ENCODE peak calls at places on chromosomes 3 and 15, in ten cellular contexts. One of them, this sample, is unnamed.

GRCh38 chr3:43729707-43730399 is 39.1 kb downstream of the ABHD5 start:
- DNase-seq in fibroblast of lung: no peak
- DNase-seq in colonic mucosa: peak
- DNase-seq in psoas muscle: no peak
- DNase-seq in heart left ventricle: no peak
- DNase-seq in GM20000: no peak
- DNase-seq in endodermal cell: no peak
- DNase-seq in uterus: no peak
- DNase-seq in CD4-positive, alpha-beta T cell: no peak
- DNase-seq in tibial artery: no peak
- DNase-seq in this sample: no peak

GRCh38 chr15:38652998-38653397 is 88.4 kb upstream of the RASGRP1 start:
- DNase-seq in fibroblast of lung: no peak
- DNase-seq in colonic mucosa: peak
- DNase-seq in psoas muscle: no peak
- DNase-seq in heart left ventricle: no peak
- DNase-seq in GM20000: no peak
- DNase-seq in endodermal cell: no peak
- DNase-seq in uterus: no peak
- DNase-seq in CD4-positive, alpha-beta T cell: peak
- DNase-seq in tibial artery: no peak
- DNase-seq in this sample: no peak

GRCh38 chr15:62149729-62150128 is 15.4 kb downstream of the C2CD4B start:
- DNase-seq in fibroblast of lung: no peak
- DNase-seq in colonic mucosa: no peak
- DNase-seq in psoas muscle: no peak
- DNase-seq in heart left ventricle: no peak
- DNase-seq in GM20000: no peak
- DNase-seq in endodermal cell: no peak
- DNase-seq in uterus: no peak
- DNase-seq in CD4-positive, alpha-beta T cell: no peak
- DNase-seq in tibial artery: no peak
- DNase-seq in this sample: no peak

GRCh38 chr3:147934316-147935188 is 525.4 kb downstream of the ZIC1 start:
- DNase-seq in fibroblast of lung: no peak
- DNase-seq in colonic mucosa: no peak
- DNase-seq in psoas muscle: no peak
- DNase-seq in heart left ventricle: no peak
- DNase-seq in GM20000: no peak
- DNase-seq in endodermal cell: peak
- DNase-seq in uterus: no peak
- DNase-seq in CD4-positive, alpha-beta T cell: no peak
- DNase-seq in tibial artery: no peak
- DNase-seq in this sample: no peak

GRCh38 chr3:6608843-6609242 is 252.1 kb upstream of the GRM7 start:
- DNase-seq in fibroblast of lung: no peak
- DNase-seq in colonic mucosa: no peak
- DNase-seq in psoas muscle: no peak
- DNase-seq in heart left ventricle: no peak
- DNase-seq in GM20000: no peak
- DNase-seq in endodermal cell: no peak
- DNase-seq in uterus: no peak
- DNase-seq in CD4-positive, alpha-beta T cell: no peak
- DNase-seq in tibial artery: no peak
- DNase-seq in this sample: no peak

GRCh38 chr3:126284258-126284904 is 72.8 kb downstream of the KLF15 start:
- DNase-seq in fibroblast of lung: peak
- DNase-seq in colonic mucosa: no peak
- DNase-seq in psoas muscle: no peak
- DNase-seq in heart left ventricle: no peak
- DNase-seq in GM20000: no peak
- DNase-seq in endodermal cell: no peak
- DNase-seq in uterus: no peak
- DNase-seq in CD4-positive, alpha-beta T cell: no peak
- DNase-seq in tibial artery: no peak
- DNase-seq in this sample: peak

GRCh38 chr3:110526732-110527727 is 544.6 kb upstream of the NECTIN3 start:
- DNase-seq in fibroblast of lung: peak
- DNase-seq in colonic mucosa: no peak
- DNase-seq in psoas muscle: no peak
- DNase-seq in heart left ventricle: no peak
- DNase-seq in GM20000: no peak
- DNase-seq in endodermal cell: peak
- DNase-seq in uterus: no peak
- DNase-seq in CD4-positive, alpha-beta T cell: no peak
- DNase-seq in tibial artery: no peak
- DNase-seq in this sample: peak

GRCh38 chr15:98866503-98866902 is 141.1 kb downstream of the PGPEP1L start:
- DNase-seq in fibroblast of lung: peak
- DNase-seq in colonic mucosa: no peak
- DNase-seq in psoas muscle: no peak
- DNase-seq in heart left ventricle: no peak
- DNase-seq in GM20000: no peak
- DNase-seq in endodermal cell: no peak
- DNase-seq in uterus: peak
- DNase-seq in CD4-positive, alpha-beta T cell: no peak
- DNase-seq in tibial artery: no peak
- DNase-seq in this sample: peak

GRCh38 chr3:172202797-172203196 is 163.4 kb downstream of the FNDC3B start:
- DNase-seq in fibroblast of lung: no peak
- DNase-seq in colonic mucosa: no peak
- DNase-seq in psoas muscle: no peak
- DNase-seq in heart left ventricle: no peak
- DNase-seq in GM20000: no peak
- DNase-seq in endodermal cell: no peak
- DNase-seq in uterus: no peak
- DNase-seq in CD4-positive, alpha-beta T cell: no peak
- DNase-seq in tibial artery: no peak
- DNase-seq in this sample: no peak

GRCh38 chr15:61393949-61394348 is 164.8 kb upstream of the RORA start:
- DNase-seq in fibroblast of lung: peak
- DNase-seq in colonic mucosa: no peak
- DNase-seq in psoas muscle: no peak
- DNase-seq in heart left ventricle: no peak
- DNase-seq in GM20000: peak
- DNase-seq in endodermal cell: no peak
- DNase-seq in uterus: no peak
- DNase-seq in CD4-positive, alpha-beta T cell: no peak
- DNase-seq in tibial artery: peak
- DNase-seq in this sample: no peak

GRCh38 chr15:74265046-74265639 is 29.0 kb downstream of the CCDC33 start:
- DNase-seq in fibroblast of lung: peak
- DNase-seq in colonic mucosa: no peak
- DNase-seq in psoas muscle: peak
- DNase-seq in heart left ventricle: no peak
- DNase-seq in GM20000: peak
- DNase-seq in endodermal cell: peak
- DNase-seq in uterus: no peak
- DNase-seq in CD4-positive, alpha-beta T cell: no peak
- DNase-seq in tibial artery: no peak
- DNase-seq in this sample: no peak

GRCh38 chr3:168419091-168419490 is 323.4 kb upstream of the GOLIM4 start:
- DNase-seq in fibroblast of lung: no peak
- DNase-seq in colonic mucosa: no peak
- DNase-seq in psoas muscle: no peak
- DNase-seq in heart left ventricle: no peak
- DNase-seq in GM20000: no peak
- DNase-seq in endodermal cell: no peak
- DNase-seq in uterus: no peak
- DNase-seq in CD4-positive, alpha-beta T cell: no peak
- DNase-seq in tibial artery: no peak
- DNase-seq in this sample: no peak

GRCh38 chr3:10312391-10312790 is 8.5 kb downstream of the SEC13 start:
- DNase-seq in fibroblast of lung: no peak
- DNase-seq in colonic mucosa: no peak
- DNase-seq in psoas muscle: no peak
- DNase-seq in heart left ventricle: no peak
- DNase-seq in GM20000: no peak
- DNase-seq in endodermal cell: no peak
- DNase-seq in uterus: no peak
- DNase-seq in CD4-positive, alpha-beta T cell: no peak
- DNase-seq in tibial artery: no peak
- DNase-seq in this sample: no peak

GRCh38 chr3:128788268-128788869 is 62.4 kb downstream of the RAB7A start:
- DNase-seq in fibroblast of lung: no peak
- DNase-seq in colonic mucosa: no peak
- DNase-seq in psoas muscle: no peak
- DNase-seq in heart left ventricle: no peak
- DNase-seq in GM20000: no peak
- DNase-seq in endodermal cell: no peak
- DNase-seq in uterus: no peak
- DNase-seq in CD4-positive, alpha-beta T cell: no peak
- DNase-seq in tibial artery: no peak
- DNase-seq in this sample: no peak

GRCh38 chr3:128786434-128787020 is 60.5 kb downstream of the RAB7A start:
- DNase-seq in fibroblast of lung: no peak
- DNase-seq in colonic mucosa: no peak
- DNase-seq in psoas muscle: no peak
- DNase-seq in heart left ventricle: no peak
- DNase-seq in GM20000: no peak
- DNase-seq in endodermal cell: no peak
- DNase-seq in uterus: no peak
- DNase-seq in CD4-positive, alpha-beta T cell: no peak
- DNase-seq in tibial artery: no peak
- DNase-seq in this sample: peak

GRCh38 chr3:128784228-128784627 is 58.2 kb downstream of the RAB7A start:
- DNase-seq in fibroblast of lung: no peak
- DNase-seq in colonic mucosa: no peak
- DNase-seq in psoas muscle: peak
- DNase-seq in heart left ventricle: peak
- DNase-seq in GM20000: no peak
- DNase-seq in endodermal cell: peak
- DNase-seq in uterus: no peak
- DNase-seq in CD4-positive, alpha-beta T cell: peak
- DNase-seq in tibial artery: no peak
- DNase-seq in this sample: no peak

GRCh38 chr3:128784843-128785242 is 58.9 kb downstream of the RAB7A start:
- DNase-seq in fibroblast of lung: no peak
- DNase-seq in colonic mucosa: no peak
- DNase-seq in psoas muscle: no peak
- DNase-seq in heart left ventricle: no peak
- DNase-seq in GM20000: no peak
- DNase-seq in endodermal cell: no peak
- DNase-seq in uterus: no peak
- DNase-seq in CD4-positive, alpha-beta T cell: no peak
- DNase-seq in tibial artery: no peak
- DNase-seq in this sample: no peak

DNA sequence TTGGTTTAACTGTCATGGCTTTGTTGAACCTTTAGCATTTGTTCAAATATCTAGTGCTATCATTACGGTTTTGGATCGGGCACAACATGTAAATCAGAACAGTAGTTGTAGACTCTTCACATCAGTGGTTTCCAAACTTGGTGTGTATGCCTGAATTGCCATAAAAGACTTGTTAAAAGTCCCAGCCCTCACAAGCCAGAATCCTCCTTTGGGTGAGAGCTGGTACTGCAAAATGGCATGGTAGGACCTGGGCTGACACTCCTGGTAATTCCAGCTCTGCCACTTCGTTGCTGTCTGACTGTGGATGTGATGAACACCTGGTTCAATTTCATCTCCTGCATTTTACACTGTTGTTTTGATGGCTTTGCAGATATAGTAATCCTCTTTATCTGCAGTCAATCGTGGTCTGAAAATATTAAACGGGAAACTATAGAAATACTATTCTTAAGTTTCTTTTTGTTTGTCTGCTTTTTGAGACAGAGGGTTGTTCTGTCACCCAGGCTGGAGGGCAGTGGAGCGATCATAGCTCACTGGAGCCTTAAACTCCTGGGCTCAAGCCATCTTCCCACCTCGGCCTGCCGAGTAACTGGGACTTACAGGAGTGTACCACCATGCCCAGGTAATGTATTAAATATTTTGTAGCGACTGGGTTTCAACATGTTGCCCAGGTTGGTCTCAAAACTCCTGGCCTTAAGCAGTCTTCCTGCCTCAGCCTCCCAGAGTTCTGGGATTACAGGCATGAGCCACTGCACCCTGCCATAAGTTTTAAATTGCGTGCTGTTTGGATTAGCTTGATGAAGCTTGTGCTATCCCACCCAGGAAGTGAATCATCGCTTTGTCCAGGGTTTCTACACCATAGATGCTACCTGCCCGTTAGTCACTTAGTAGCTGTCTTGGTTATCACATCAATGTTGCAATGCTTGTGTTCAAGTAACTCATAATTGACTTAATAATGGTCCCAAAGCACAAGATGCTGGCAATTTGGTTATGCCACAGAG is 61.6 kb downstream of the RAB7A start:
- DNase-seq in fibroblast of lung: no peak
- DNase-seq in colonic mucosa: peak
- DNase-seq in psoas muscle: no peak
- DNase-seq in heart left ventricle: no peak
- DNase-seq in GM20000: no peak
- DNase-seq in endodermal cell: peak
- DNase-seq in uterus: no peak
- DNase-seq in CD4-positive, alpha-beta T cell: no peak
- DNase-seq in tibial artery: no peak
- DNase-seq in this sample: peak
- TF ChIP-seq CTCF in fibroblast of lung: no peak
- TF ChIP-seq CTCF in colonic mucosa: no peak
- TF ChIP-seq CTCF in psoas muscle: peak
- TF ChIP-seq CTCF in heart left ventricle: no peak
- TF ChIP-seq CTCF in GM20000: no peak
- TF ChIP-seq CTCF in endodermal cell: peak
- TF ChIP-seq CTCF in uterus: no peak
- TF ChIP-seq CTCF in CD4-positive, alpha-beta T cell: peak
- TF ChIP-seq CTCF in tibial artery: peak
- TF ChIP-seq CTCF in this sample: peak

GRCh38 chr15:50886139-50886467 is 22.4 kb upstream of the AP4E1 start:
- DNase-seq in fibroblast of lung: no peak
- DNase-seq in colonic mucosa: no peak
- DNase-seq in psoas muscle: no peak
- DNase-seq in heart left ventricle: no peak
- DNase-seq in GM20000: no peak
- DNase-seq in endodermal cell: no peak
- DNase-seq in uterus: no peak
- DNase-seq in CD4-positive, alpha-beta T cell: no peak
- DNase-seq in tibial artery: no peak
- DNase-seq in this sample: no peak
- TF ChIP-seq CTCF in fibroblast of lung: no peak
- TF ChIP-seq CTCF in colonic mucosa: peak
- TF ChIP-seq CTCF in psoas muscle: no peak
- TF ChIP-seq CTCF in heart left ventricle: no peak
- TF ChIP-seq CTCF in GM20000: no peak
- TF ChIP-seq CTCF in endodermal cell: no peak
- TF ChIP-seq CTCF in uterus: no peak
- TF ChIP-seq CTCF in CD4-positive, alpha-beta T cell: no peak
- TF ChIP-seq CTCF in tibial artery: no peak
- TF ChIP-seq CTCF in this sample: no peak

GRCh38 chr15:47974724-47975123 is 146.1 kb upstream of the SLC24A5 start:
- DNase-seq in fibroblast of lung: no peak
- DNase-seq in colonic mucosa: no peak
- DNase-seq in psoas muscle: no peak
- DNase-seq in heart left ventricle: no peak
- DNase-seq in GM20000: no peak
- DNase-seq in endodermal cell: no peak
- DNase-seq in uterus: no peak
- DNase-seq in CD4-positive, alpha-beta T cell: no peak
- DNase-seq in tibial artery: no peak
- DNase-seq in this sample: no peak
- TF ChIP-seq CTCF in fibroblast of lung: no peak
- TF ChIP-seq CTCF in colonic mucosa: no peak
- TF ChIP-seq CTCF in psoas muscle: no peak
- TF ChIP-seq CTCF in heart left ventricle: no peak
- TF ChIP-seq CTCF in GM20000: no peak
- TF ChIP-seq CTCF in endodermal cell: no peak
- TF ChIP-seq CTCF in uterus: no peak
- TF ChIP-seq CTCF in CD4-positive, alpha-beta T cell: no peak
- TF ChIP-seq CTCF in tibial artery: no peak
- TF ChIP-seq CTCF in this sample: no peak

GRCh38 chr3:171172070-171172469 is 145.6 kb upstream of the SLC2A2 start:
- DNase-seq in fibroblast of lung: no peak
- DNase-seq in colonic mucosa: no peak
- DNase-seq in psoas muscle: no peak
- DNase-seq in heart left ventricle: no peak
- DNase-seq in GM20000: no peak
- DNase-seq in endodermal cell: peak
- DNase-seq in uterus: no peak
- DNase-seq in CD4-positive, alpha-beta T cell: no peak
- DNase-seq in tibial artery: no peak
- DNase-seq in this sample: no peak
- TF ChIP-seq CTCF in fibroblast of lung: no peak
- TF ChIP-seq CTCF in colonic mucosa: no peak
- TF ChIP-seq CTCF in psoas muscle: no peak
- TF ChIP-seq CTCF in heart left ventricle: peak
- TF ChIP-seq CTCF in GM20000: peak
- TF ChIP-seq CTCF in endodermal cell: peak
- TF ChIP-seq CTCF in uterus: no peak
- TF ChIP-seq CTCF in CD4-positive, alpha-beta T cell: peak
- TF ChIP-seq CTCF in tibial artery: no peak
- TF ChIP-seq CTCF in this sample: peak

This sample was measured in HFFc6.